ENCODE peak calls at places on chromosome X, in eight cellular contexts. H is endothelial cell, B is uterus, E is Calu3, F is fibroblast of lung, C is body of pancreas, J is fibroblast of mammary gland, P is epithelial cell of esophagus. N is an unnamed sample.

GRCh38 chrX:2654436-2655340 is 36.4 kb upstream of the CD99 start:
- DNase-seq in C (peak), E (peak), F (no peak), B (no peak), P (no peak), J (no peak), H (no peak), N (no peak)

GRCh38 chrX:51336584-51336983 is 4.0 kb downstream of the NUDT10 start:
- DNase-seq in F (peak), J (peak), B (no peak), P (peak), E (peak), H (peak), C (peak), N (peak)

GRCh38 chrX:118717703-118718391 is 9.6 kb upstream of the IL13RA1 start:
- DNase-seq in J (no peak), C (no peak), H (no peak), P (no peak), E (no peak), B (no peak), F (no peak), N (peak)

GRCh38 chrX:1420371-1420770 is 28.5 kb upstream of the SLC25A6 start:
- DNase-seq in F (no peak), E (no peak), C (no peak), J (no peak), P (no peak), H (no peak), B (no peak), N (no peak)

GRCh38 chrX:19097553-19097952 is 24.7 kb downstream of the ADGRG2 start:
- DNase-seq in H (no peak), C (no peak), F (no peak), P (no peak), J (no peak), B (no peak), E (no peak), N (no peak)

GRCh38 chrX:23643020-23643419 is 24.3 kb upstream of the PRDX4 start:
- DNase-seq in P (no peak), J (no peak), E (no peak), H (no peak), F (no peak), C (no peak), B (no peak), N (no peak)

GRCh38 chrX:53048169-53049126 is at the start of gene GPR173:
- DNase-seq in J (peak), E (no peak), P (peak), F (peak), H (peak), C (no peak), B (peak), N (no peak)

GRCh38 chrX:65933085-65933589 is 106.7 kb downstream of the VSIG4 start:
- DNase-seq in P (peak), C (no peak), B (no peak), H (no peak), F (no peak), J (no peak), E (no peak), N (no peak)

GRCh38 chrX:51892921-51893745 is at the start of gene MAGED1:
- DNase-seq in P (peak), B (peak), J (peak), H (peak), F (peak), E (peak), C (peak), N (peak)

GRCh38 chrX:39725928-39726619 is 371.7 kb downstream of the BCOR start:
- DNase-seq in P (peak), H (no peak), F (peak), J (peak), C (no peak), B (peak), E (no peak), N (no peak)

GRCh38 chrX:132636080-132636479 is 147.2 kb upstream of the MBNL3 start:
- DNase-seq in F (peak), J (peak), B (no peak), C (no peak), H (no peak), P (peak), E (no peak), N (no peak)

GRCh38 chrX:150486011-150486410 is 82.4 kb upstream of the MTM1 start:
- DNase-seq in P (peak), J (peak), C (peak), F (peak), H (peak), E (peak), B (no peak), N (no peak)

GRCh38 chrX:46572295-46572936 is 1.1 kb upstream of the CHST7 start:
- DNase-seq in E (no peak), H (no peak), C (no peak), P (peak), F (no peak), B (no peak), J (no peak), N (peak)

GRCh38 chrX:150405006-150405405 is 41.9 kb downstream of the MAMLD1 start:
- DNase-seq in C (no peak), P (no peak), E (no peak), F (peak), J (no peak), B (no peak), H (no peak), N (no peak)

GRCh38 chrX:74422576-74423288 is 1.4 kb downstream of the SLC16A2 start:
- DNase-seq in E (peak), F (peak), B (peak), H (peak), C (peak), J (peak), P (peak), N (peak)

GRCh38 chrX:130028196-130028595 is 45.8 kb downstream of the BCORL1 start:
- DNase-seq in F (peak), C (peak), E (peak), P (peak), B (no peak), H (peak), J (peak), N (no peak)

GRCh38 chrX:101550362-101550761 is at the start of gene ARMCX1:
- DNase-seq in H (peak), E (peak), B (peak), P (peak), C (peak), J (peak), F (peak), N (peak)

GRCh38 chrX:143095841-143096240 is 70.1 kb downstream of the SPANXN4 start:
- DNase-seq in E (no peak), P (no peak), J (no peak), H (no peak), B (no peak), C (no peak), F (no peak), N (no peak)

GRCh38 chrX:1205681-1206611 is 6.5 kb downstream of the CRLF2 start:
- DNase-seq in J (peak), C (peak), B (no peak), H (no peak), E (peak), F (peak), P (peak), N (peak)

DNA sequence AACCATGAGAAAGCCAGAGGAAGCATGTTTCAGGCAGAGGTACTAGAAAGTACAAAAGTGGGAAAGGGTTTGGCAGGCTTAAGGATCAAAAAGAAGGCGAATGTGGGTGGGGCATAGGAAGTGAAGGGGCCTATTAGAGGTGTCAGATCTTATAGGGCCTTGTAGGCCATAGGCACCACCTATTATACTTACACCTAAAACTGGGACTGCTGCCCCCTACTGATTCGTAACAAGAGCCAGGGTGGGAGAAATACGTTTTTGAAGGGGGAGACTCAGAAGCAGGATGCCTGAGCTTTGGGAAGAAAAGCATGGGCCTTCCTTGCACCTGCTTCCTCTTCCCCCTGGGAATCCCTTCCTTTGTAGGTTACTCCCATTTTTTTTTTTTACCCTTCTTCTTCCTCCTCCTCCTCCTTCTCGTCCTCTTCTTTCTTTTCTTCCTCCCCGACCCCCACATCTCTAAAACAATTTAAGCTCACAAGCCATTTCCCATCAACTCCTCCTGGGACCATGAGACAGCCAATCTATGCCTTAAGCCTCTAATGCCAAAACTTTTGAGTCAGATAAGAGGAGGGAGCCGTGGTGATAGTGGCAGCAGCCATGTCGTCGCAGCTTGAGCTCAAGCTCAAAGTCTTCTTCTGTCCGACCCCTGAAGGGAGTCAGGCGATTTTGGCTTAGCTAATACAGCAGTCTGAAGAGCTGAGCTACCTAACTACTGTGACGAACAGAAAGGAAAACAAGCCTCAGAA is 40.8 kb upstream of the GPC3 start:
- DNase-seq in B (no peak), P (no peak), J (no peak), C (no peak), H (peak), E (no peak), F (no peak), N (no peak)
- TF ChIP-seq CTCF in B (no peak), P (no peak), J (no peak), C (no peak), H (no peak), E (no peak), F (no peak), N (peak)

GRCh38 chrX:139862208-139862607 is 70.6 kb downstream of the ATP11C start:
- DNase-seq in E (no peak), F (no peak), C (no peak), B (no peak), J (no peak), H (no peak), P (no peak), N (no peak)
- TF ChIP-seq CTCF in E (no peak), F (no peak), C (no peak), B (no peak), J (no peak), H (no peak), P (no peak), N (peak)

DNA sequence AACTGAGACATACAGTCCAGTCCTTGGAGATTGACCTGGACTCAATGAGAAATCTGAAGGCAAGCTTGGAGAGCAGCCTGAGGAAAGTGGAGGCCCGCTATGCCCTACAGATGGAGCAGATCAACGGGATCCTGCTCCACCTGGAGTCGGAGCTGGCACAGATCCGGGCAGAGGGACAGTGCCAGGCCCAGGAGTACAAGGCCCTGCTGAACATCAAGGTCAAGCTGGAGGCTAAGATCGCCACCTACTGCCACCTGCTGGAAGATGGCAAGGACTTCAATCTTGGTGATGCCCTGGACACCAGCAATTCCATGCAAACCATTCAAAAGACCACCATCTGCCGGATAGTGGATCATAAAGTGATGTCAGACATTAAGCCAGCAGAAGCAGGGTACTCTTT is 20.4 kb upstream of the FRMPD3 start:
- DNase-seq in H (peak), P (peak), F (peak), C (peak), J (peak), B (no peak), E (peak), N (no peak)
- TF ChIP-seq CTCF in H (peak), P (peak), F (no peak), C (peak), J (peak), B (no peak), E (peak), N (peak)

GRCh38 chrX:57528670-57529255 is 63.0 kb upstream of the ZXDB start:
- DNase-seq in J (no peak), E (peak), P (peak), F (no peak), H (peak), B (no peak), C (peak), N (no peak)
- TF ChIP-seq CTCF in J (peak), E (no peak), P (peak), F (peak), H (peak), B (no peak), C (peak), N (peak)